ENCODE peak calls at places on chromosomes 16 and 17, in nine cellular contexts. One of them, this sample, is unnamed. For H3K9me3, the result is how much of the 10 kb centered on the place peaks cover.

GRCh38 chr17:58344791-58345157 is 7.2 kb downstream of the SUPT4H1 start:
- DNase-seq in body of pancreas: no peak
- DNase-seq in HAP-1: no peak
- DNase-seq in heart left ventricle: no peak
- DNase-seq in adrenal gland: no peak
- DNase-seq in A549: no peak
- DNase-seq in fibroblast of lung: no peak
- DNase-seq in MM.1S: peak
- DNase-seq in psoas muscle: no peak
- DNase-seq in this sample: no peak

GRCh38 chr17:79800325-79801155 is 3.7 kb upstream of the CBX8 start:
- DNase-seq in adrenal gland: no peak
- DNase-seq in heart left ventricle: no peak
- DNase-seq in MM.1S: no peak
- DNase-seq in body of pancreas: peak
- DNase-seq in fibroblast of lung: peak
- DNase-seq in psoas muscle: no peak
- DNase-seq in HAP-1: peak
- DNase-seq in A549: no peak
- DNase-seq in this sample: peak

GRCh38 chr17:75260679-75261335 is 599 bp downstream of the GGA3 start:
- DNase-seq in psoas muscle: no peak
- DNase-seq in body of pancreas: no peak
- DNase-seq in A549: no peak
- DNase-seq in heart left ventricle: no peak
- DNase-seq in adrenal gland: no peak
- DNase-seq in MM.1S: no peak
- DNase-seq in fibroblast of lung: no peak
- DNase-seq in HAP-1: no peak
- DNase-seq in this sample: no peak

GRCh38 chr16:73053379-73054130 is 5.6 kb upstream of the ZFHX3 start:
- DNase-seq in body of pancreas: no peak
- DNase-seq in heart left ventricle: no peak
- DNase-seq in HAP-1: peak
- DNase-seq in A549: peak
- DNase-seq in adrenal gland: no peak
- DNase-seq in fibroblast of lung: peak
- DNase-seq in MM.1S: no peak
- DNase-seq in psoas muscle: peak
- DNase-seq in this sample: peak

GRCh38 chr17:12041316-12041715 is 20.6 kb downstream of the MAP2K4 start:
- DNase-seq in fibroblast of lung: peak
- DNase-seq in psoas muscle: no peak
- DNase-seq in MM.1S: no peak
- DNase-seq in adrenal gland: no peak
- DNase-seq in HAP-1: no peak
- DNase-seq in A549: peak
- DNase-seq in body of pancreas: no peak
- DNase-seq in heart left ventricle: no peak
- DNase-seq in this sample: peak

GRCh38 chr16:83409347-83409746 is 398.4 kb upstream of the HSBP1 start:
- DNase-seq in fibroblast of lung: no peak
- DNase-seq in heart left ventricle: no peak
- DNase-seq in adrenal gland: no peak
- DNase-seq in HAP-1: no peak
- DNase-seq in body of pancreas: no peak
- DNase-seq in psoas muscle: no peak
- DNase-seq in A549: no peak
- DNase-seq in MM.1S: no peak
- DNase-seq in this sample: no peak

GRCh38 chr16:57239089-57239488 is 6.0 kb upstream of the ARL2BP start:
- DNase-seq in A549: no peak
- DNase-seq in heart left ventricle: no peak
- DNase-seq in fibroblast of lung: no peak
- DNase-seq in adrenal gland: no peak
- DNase-seq in body of pancreas: no peak
- DNase-seq in MM.1S: no peak
- DNase-seq in psoas muscle: no peak
- DNase-seq in HAP-1: no peak
- DNase-seq in this sample: no peak

GRCh38 chr16:66412182-66412581 is 14.9 kb upstream of the BEAN1 start:
- DNase-seq in fibroblast of lung: no peak
- DNase-seq in body of pancreas: no peak
- DNase-seq in MM.1S: no peak
- DNase-seq in heart left ventricle: no peak
- DNase-seq in A549: no peak
- DNase-seq in HAP-1: no peak
- DNase-seq in psoas muscle: no peak
- DNase-seq in adrenal gland: no peak
- DNase-seq in this sample: no peak

GRCh38 chr16:19840524-19841110 is 44.0 kb downstream of the GPRC5B start:
- DNase-seq in adrenal gland: peak
- DNase-seq in MM.1S: no peak
- DNase-seq in A549: no peak
- DNase-seq in heart left ventricle: no peak
- DNase-seq in psoas muscle: peak
- DNase-seq in body of pancreas: no peak
- DNase-seq in HAP-1: no peak
- DNase-seq in fibroblast of lung: no peak
- DNase-seq in this sample: no peak

GRCh38 chr16:19837331-19837943 is 47.2 kb downstream of the GPRC5B start:
- DNase-seq in heart left ventricle: no peak
- DNase-seq in fibroblast of lung: no peak
- DNase-seq in MM.1S: no peak
- DNase-seq in psoas muscle: no peak
- DNase-seq in adrenal gland: no peak
- DNase-seq in body of pancreas: no peak
- DNase-seq in HAP-1: peak
- DNase-seq in A549: no peak
- DNase-seq in this sample: no peak

GRCh38 chr16:19835989-19836421 is 48.6 kb downstream of the GPRC5B start:
- DNase-seq in MM.1S: no peak
- DNase-seq in A549: no peak
- DNase-seq in heart left ventricle: no peak
- DNase-seq in HAP-1: no peak
- DNase-seq in psoas muscle: no peak
- DNase-seq in adrenal gland: no peak
- DNase-seq in fibroblast of lung: peak
- DNase-seq in body of pancreas: no peak
- DNase-seq in this sample: no peak

GRCh38 chr16:19841184-19841583 is 43.5 kb downstream of the GPRC5B start:
- DNase-seq in A549: no peak
- DNase-seq in psoas muscle: no peak
- DNase-seq in adrenal gland: no peak
- DNase-seq in heart left ventricle: no peak
- DNase-seq in body of pancreas: no peak
- DNase-seq in HAP-1: no peak
- DNase-seq in fibroblast of lung: no peak
- DNase-seq in MM.1S: no peak
- DNase-seq in this sample: no peak

DNA sequence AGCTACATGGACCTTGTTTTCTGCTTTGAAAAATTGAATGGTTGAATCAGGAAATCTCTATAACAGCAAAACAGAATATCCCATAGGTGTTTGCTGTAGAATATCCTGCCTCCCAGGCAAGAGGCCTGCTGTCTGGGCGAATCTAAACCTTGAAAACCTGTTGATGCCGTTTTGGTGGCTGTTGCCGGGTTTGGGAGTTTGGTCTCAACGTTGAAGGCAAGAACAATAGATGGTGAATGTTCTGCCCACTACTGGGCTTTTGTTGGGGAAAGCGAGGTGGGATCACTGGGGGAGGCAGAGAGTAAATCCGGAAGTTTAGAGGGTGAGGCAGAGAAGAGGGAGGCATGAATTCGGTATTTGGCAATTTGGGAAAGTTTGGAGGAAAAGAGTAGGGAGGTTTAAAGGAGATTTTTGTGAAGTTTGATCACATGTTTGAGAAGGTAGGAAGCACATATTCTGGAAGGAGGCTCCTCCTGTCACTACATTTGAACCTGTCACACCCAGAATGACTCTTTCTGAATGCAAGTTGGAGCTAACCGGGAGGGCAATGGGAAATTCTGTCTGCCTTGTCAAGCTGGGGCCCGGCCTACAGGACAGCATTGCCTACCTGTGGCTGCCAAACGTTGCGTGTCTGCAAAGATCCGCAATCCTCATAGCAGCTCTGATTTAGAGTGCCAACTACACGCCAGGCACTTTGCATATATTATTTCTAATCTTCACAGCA is 46.5 kb downstream of the GPRC5B start:
- DNase-seq in adrenal gland: no peak
- DNase-seq in body of pancreas: no peak
- DNase-seq in MM.1S: no peak
- DNase-seq in A549: no peak
- DNase-seq in heart left ventricle: no peak
- DNase-seq in HAP-1: peak
- DNase-seq in psoas muscle: no peak
- DNase-seq in fibroblast of lung: no peak
- DNase-seq in this sample: no peak
- H3K4me3 ChIP-seq in adrenal gland: no peak
- H3K4me3 ChIP-seq in body of pancreas: no peak
- H3K4me3 ChIP-seq in MM.1S: no peak
- H3K4me3 ChIP-seq in A549: no peak
- H3K4me3 ChIP-seq in heart left ventricle: no peak
- H3K4me3 ChIP-seq in HAP-1: no peak
- H3K4me3 ChIP-seq in psoas muscle: no peak
- H3K4me3 ChIP-seq in fibroblast of lung: no peak
- H3K4me3 ChIP-seq in this sample: no peak

GRCh38 chr16:369275-369865 is 968 bp downstream of the MRPL28 start:
- DNase-seq in heart left ventricle: peak
- DNase-seq in HAP-1: no peak
- DNase-seq in body of pancreas: no peak
- DNase-seq in adrenal gland: no peak
- DNase-seq in psoas muscle: no peak
- DNase-seq in A549: no peak
- DNase-seq in MM.1S: no peak
- DNase-seq in fibroblast of lung: no peak
- DNase-seq in this sample: no peak

GRCh38 chr16:369866-370436 is 387 bp downstream of the MRPL28 start:
- DNase-seq in heart left ventricle: peak
- DNase-seq in psoas muscle: no peak
- DNase-seq in body of pancreas: peak
- DNase-seq in adrenal gland: no peak
- DNase-seq in MM.1S: no peak
- DNase-seq in HAP-1: peak
- DNase-seq in A549: no peak
- DNase-seq in fibroblast of lung: no peak
- DNase-seq in this sample: no peak

GRCh38 chr16:370443-370842 is at the start of gene MRPL28:
- DNase-seq in A549: peak
- DNase-seq in heart left ventricle: peak
- DNase-seq in MM.1S: peak
- DNase-seq in HAP-1: peak
- DNase-seq in psoas muscle: peak
- DNase-seq in fibroblast of lung: peak
- DNase-seq in body of pancreas: peak
- DNase-seq in adrenal gland: peak
- DNase-seq in this sample: peak

GRCh38 chr16:367333-367903 is 2.9 kb downstream of the MRPL28 start:
- DNase-seq in adrenal gland: no peak
- DNase-seq in body of pancreas: no peak
- DNase-seq in heart left ventricle: no peak
- DNase-seq in psoas muscle: peak
- DNase-seq in HAP-1: no peak
- DNase-seq in fibroblast of lung: no peak
- DNase-seq in A549: no peak
- DNase-seq in MM.1S: no peak
- DNase-seq in this sample: no peak

GRCh38 chr16:368388-369158 is 1.8 kb downstream of the MRPL28 start:
- DNase-seq in A549: no peak
- DNase-seq in fibroblast of lung: no peak
- DNase-seq in HAP-1: no peak
- DNase-seq in MM.1S: no peak
- DNase-seq in heart left ventricle: no peak
- DNase-seq in adrenal gland: no peak
- DNase-seq in psoas muscle: no peak
- DNase-seq in body of pancreas: no peak
- DNase-seq in this sample: no peak
- H3K9me3 ChIP-seq in A549: under half
- H3K9me3 ChIP-seq in fibroblast of lung: under half
- H3K9me3 ChIP-seq in HAP-1: under half
- H3K9me3 ChIP-seq in MM.1S: under half
- H3K9me3 ChIP-seq in heart left ventricle: under half
- H3K9me3 ChIP-seq in adrenal gland: under half
- H3K9me3 ChIP-seq in psoas muscle: under half
- H3K9me3 ChIP-seq in body of pancreas: under half
- H3K9me3 ChIP-seq in this sample: under half

GRCh38 chr17:292016-292415 is 60.6 kb downstream of the RPH3AL start:
- DNase-seq in HAP-1: no peak
- DNase-seq in adrenal gland: peak
- DNase-seq in MM.1S: no peak
- DNase-seq in body of pancreas: no peak
- DNase-seq in A549: no peak
- DNase-seq in psoas muscle: peak
- DNase-seq in fibroblast of lung: no peak
- DNase-seq in heart left ventricle: no peak
- DNase-seq in this sample: no peak

GRCh38 chr17:290626-291025 is 62.0 kb downstream of the RPH3AL start:
- DNase-seq in adrenal gland: no peak
- DNase-seq in body of pancreas: peak
- DNase-seq in A549: no peak
- DNase-seq in MM.1S: no peak
- DNase-seq in HAP-1: no peak
- DNase-seq in fibroblast of lung: no peak
- DNase-seq in heart left ventricle: no peak
- DNase-seq in psoas muscle: peak
- DNase-seq in this sample: no peak

GRCh38 chr17:290121-290521 is 62.5 kb downstream of the RPH3AL start:
- DNase-seq in HAP-1: no peak
- DNase-seq in heart left ventricle: peak
- DNase-seq in body of pancreas: no peak
- DNase-seq in fibroblast of lung: no peak
- DNase-seq in A549: no peak
- DNase-seq in adrenal gland: peak
- DNase-seq in MM.1S: no peak
- DNase-seq in psoas muscle: peak
- DNase-seq in this sample: no peak

GRCh38 chr17:288802-289356 is 63.7 kb downstream of the RPH3AL start:
- DNase-seq in psoas muscle: peak
- DNase-seq in heart left ventricle: no peak
- DNase-seq in A549: no peak
- DNase-seq in body of pancreas: no peak
- DNase-seq in HAP-1: peak
- DNase-seq in adrenal gland: peak
- DNase-seq in fibroblast of lung: no peak
- DNase-seq in MM.1S: no peak
- DNase-seq in this sample: no peak

GRCh38 chr17:289409-289808 is 63.2 kb downstream of the RPH3AL start:
- DNase-seq in HAP-1: no peak
- DNase-seq in psoas muscle: no peak
- DNase-seq in A549: no peak
- DNase-seq in fibroblast of lung: no peak
- DNase-seq in heart left ventricle: no peak
- DNase-seq in MM.1S: no peak
- DNase-seq in adrenal gland: peak
- DNase-seq in body of pancreas: no peak
- DNase-seq in this sample: no peak
- H3K4me3 ChIP-seq in HAP-1: no peak
- H3K4me3 ChIP-seq in psoas muscle: no peak
- H3K4me3 ChIP-seq in A549: no peak
- H3K4me3 ChIP-seq in fibroblast of lung: no peak
- H3K4me3 ChIP-seq in heart left ventricle: no peak
- H3K4me3 ChIP-seq in MM.1S: no peak
- H3K4me3 ChIP-seq in adrenal gland: no peak
- H3K4me3 ChIP-seq in body of pancreas: no peak
- H3K4me3 ChIP-seq in this sample: no peak

GRCh38 chr16:48591976-48592375 is 18.0 kb downstream of the N4BP1 start:
- DNase-seq in body of pancreas: no peak
- DNase-seq in MM.1S: no peak
- DNase-seq in heart left ventricle: no peak
- DNase-seq in HAP-1: no peak
- DNase-seq in A549: no peak
- DNase-seq in fibroblast of lung: no peak
- DNase-seq in adrenal gland: peak
- DNase-seq in psoas muscle: no peak
- DNase-seq in this sample: no peak

GRCh38 chr16:48592839-48593429 is 17.0 kb downstream of the N4BP1 start:
- DNase-seq in A549: no peak
- DNase-seq in heart left ventricle: no peak
- DNase-seq in fibroblast of lung: no peak
- DNase-seq in MM.1S: peak
- DNase-seq in body of pancreas: no peak
- DNase-seq in psoas muscle: no peak
- DNase-seq in adrenal gland: no peak
- DNase-seq in HAP-1: no peak
- DNase-seq in this sample: no peak

GRCh38 chr16:48602357-48603014 is 7.5 kb downstream of the N4BP1 start:
- DNase-seq in body of pancreas: no peak
- DNase-seq in HAP-1: no peak
- DNase-seq in A549: no peak
- DNase-seq in MM.1S: no peak
- DNase-seq in psoas muscle: no peak
- DNase-seq in fibroblast of lung: no peak
- DNase-seq in heart left ventricle: no peak
- DNase-seq in adrenal gland: no peak
- DNase-seq in this sample: no peak

GRCh38 chr16:48596326-48596725 is 13.7 kb downstream of the N4BP1 start:
- DNase-seq in adrenal gland: no peak
- DNase-seq in HAP-1: no peak
- DNase-seq in body of pancreas: no peak
- DNase-seq in MM.1S: peak
- DNase-seq in A549: no peak
- DNase-seq in psoas muscle: no peak
- DNase-seq in heart left ventricle: no peak
- DNase-seq in fibroblast of lung: no peak
- DNase-seq in this sample: no peak

DNA sequence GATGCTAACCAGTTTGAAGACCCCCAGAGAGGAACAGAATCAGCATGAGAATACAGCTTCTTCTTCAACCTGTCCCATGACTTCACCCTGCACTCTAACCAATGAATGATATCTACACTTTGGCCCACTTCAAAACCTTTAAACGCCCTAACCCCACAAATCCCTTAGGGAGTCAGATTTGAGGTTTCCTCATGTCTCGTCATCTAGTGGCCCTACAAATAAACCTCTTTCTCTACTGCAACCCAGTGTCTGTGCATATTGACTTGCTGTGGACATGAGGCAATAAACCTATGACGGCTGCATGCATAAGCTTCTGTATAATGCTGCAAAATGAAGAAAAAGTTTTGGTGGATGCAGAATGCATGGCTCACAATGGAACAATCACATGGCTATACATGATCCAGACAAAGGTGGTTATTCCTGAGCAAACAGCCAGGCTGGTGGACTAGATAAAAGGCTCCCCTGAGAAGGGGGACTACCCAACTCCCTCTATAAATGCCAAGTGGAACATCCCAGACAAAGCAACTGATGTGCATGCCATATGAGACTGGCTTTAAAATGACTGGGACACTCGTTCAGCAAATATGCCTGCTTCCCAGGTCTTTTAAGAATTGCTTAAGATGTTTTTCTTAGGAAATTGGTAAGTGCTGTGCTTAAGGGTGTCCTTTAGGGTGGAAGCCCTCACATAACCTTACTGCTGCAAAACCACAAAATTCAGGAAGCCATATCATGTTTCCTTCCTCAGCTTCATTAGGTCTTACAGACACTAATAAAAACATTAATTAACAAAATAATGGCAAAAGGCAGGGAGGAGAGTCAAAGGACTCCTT is 12.2 kb downstream of the N4BP1 start:
- DNase-seq in body of pancreas: no peak
- DNase-seq in HAP-1: no peak
- DNase-seq in fibroblast of lung: peak
- DNase-seq in adrenal gland: no peak
- DNase-seq in heart left ventricle: no peak
- DNase-seq in MM.1S: no peak
- DNase-seq in psoas muscle: no peak
- DNase-seq in A549: no peak
- DNase-seq in this sample: no peak
- H3K9me3 ChIP-seq in body of pancreas: under half
- H3K9me3 ChIP-seq in HAP-1: under half
- H3K9me3 ChIP-seq in fibroblast of lung: under half
- H3K9me3 ChIP-seq in adrenal gland: under half
- H3K9me3 ChIP-seq in heart left ventricle: under half
- H3K9me3 ChIP-seq in MM.1S: under half
- H3K9me3 ChIP-seq in psoas muscle: under half
- H3K9me3 ChIP-seq in A549: under half
- H3K9me3 ChIP-seq in this sample: under half